ENCODE peak calls at places on chromosomes 13 and 19, in four cellular contexts. A, C, X and L are unnamed samples.

GRCh38 chr19:16544468-16545231 is 2.4 kb upstream of the CHERP start:
- DNase-seq in A (no peak), C (no peak), X (no peak), L (no peak)

GRCh38 chr19:54029930-54030490 is 33.7 kb downstream of the VSTM1 start:
- DNase-seq in A (peak; percentile 64), C (peak; percentile 70), X (peak; percentile 72), L (peak; percentile 86)

GRCh38 chr19:55042688-55043087 is 4.6 kb upstream of the GP6 start:
- DNase-seq in A (no peak), C (no peak), X (no peak), L (no peak)

GRCh38 chr13:111630411-111630810 is 310.0 kb downstream of the TEX29 start:
- DNase-seq in A (no peak), C (no peak), X (no peak), L (peak; percentile 52)

GRCh38 chr19:55437410-55437809 is 5.7 kb downstream of the SHISA7 start:
- DNase-seq in A (peak; percentile 78), C (peak; percentile 89), X (peak; percentile 46), L (peak; percentile 85)

GRCh38 chr19:40055832-40056504 is at the start of gene ZNF780B:
- DNase-seq in A (peak; percentile 72), C (peak; percentile 93), X (peak; percentile 68), L (peak; percentile 50)

GRCh38 chr13:113406321-113407102 is 42.6 kb upstream of the GRTP1 start:
- DNase-seq in A (no peak), C (no peak), X (no peak), L (no peak)

GRCh38 chr19:4597278-4597974 is 37.9 kb upstream of the SEMA6B start:
- DNase-seq in A (no peak), C (peak; percentile 64), X (no peak), L (peak; percentile 86)

GRCh38 chr13:36432106-36432544 is at the start of gene CCNA1:
- DNase-seq in A (peak; percentile 10), C (no peak), X (no peak), L (peak; percentile 89)

GRCh38 chr13:58302349-58302748 is 670.8 kb downstream of the PCDH17 start:
- DNase-seq in A (no peak), C (no peak), X (no peak), L (no peak)

GRCh38 chr13:33794576-33794975 is 23.4 kb upstream of the RFC3 start:
- DNase-seq in A (no peak), C (no peak), X (no peak), L (no peak)

GRCh38 chr13:78587395-78587794 is 16.0 kb downstream of the POU4F1 start:
- DNase-seq in A (no peak), C (no peak), X (no peak), L (no peak)

GRCh38 chr19:39341122-39341719 is 1.0 kb upstream of the SAMD4B start:
- DNase-seq in A (peak; percentile 34), C (no peak), X (no peak), L (peak; percentile 29)

GRCh38 chr19:18500820-18501219 is 21.1 kb downstream of the ELL start:
- DNase-seq in A (no peak), C (no peak), X (no peak), L (no peak)

GRCh38 chr13:81480634-81481033 is 1139.7 kb upstream of the SPRY2 start:
- DNase-seq in A (no peak), C (no peak), X (no peak), L (no peak)

GRCh38 chr13:40388617-40389016 is 277.8 kb downstream of the FOXO1 start:
- DNase-seq in A (no peak), C (no peak), X (no peak), L (no peak)

GRCh38 chr19:1846517-1847205 is 1.6 kb downstream of the REXO1 start:
- DNase-seq in A (no peak), C (no peak), X (no peak), L (no peak)

GRCh38 chr13:111022241-111022640 is 92.9 kb upstream of the ARHGEF7 start:
- DNase-seq in A (no peak), C (no peak), X (no peak), L (no peak)

GRCh38 chr13:113581871-113582270 is 2.7 kb upstream of the TFDP1 start:
- DNase-seq in A (no peak), C (no peak), X (no peak), L (no peak)

GRCh38 chr13:66071018-66071417 is 1159.1 kb downstream of the PCDH9 start:
- DNase-seq in A (no peak), C (no peak), X (no peak), L (no peak)

GRCh38 chr13:94595006-94595942 is 678 bp downstream of the TGDS start:
- DNase-seq in A (peak; percentile 30), C (peak; percentile 11), X (no peak), L (no peak)

GRCh38 chr13:40271931-40272775 is 394.3 kb downstream of the FOXO1 start:
- DNase-seq in A (no peak), C (no peak), X (no peak), L (no peak)

GRCh38 chr13:97448503-97449251 is 14.7 kb downstream of the RAP2A start:
- DNase-seq in A (no peak), C (no peak), X (no peak), L (peak; percentile 11)

GRCh38 chr13:100175803-100176182 is 86.9 kb downstream of the PCCA start:
- DNase-seq in A (no peak), C (no peak), X (no peak), L (no peak)

GRCh38 chr13:36801035-36801434 is 18.0 kb upstream of the RFXAP start:
- DNase-seq in A (no peak), C (no peak), X (no peak), L (no peak)

GRCh38 chr19:2252481-2253105 is 3.5 kb downstream of the AMH start:
- DNase-seq in A (no peak), C (no peak), X (no peak), L (peak; percentile 39)

GRCh38 chr19:56566904-56567273 is 379 bp upstream of the ZNF470 start:
- DNase-seq in A (no peak), C (peak; percentile 33), X (no peak), L (peak; percentile 44)

GRCh38 chr13:92463134-92463533 is 763.5 kb upstream of the GPC6 start:
- DNase-seq in A (no peak), C (no peak), X (no peak), L (no peak)

GRCh38 chr19:6071840-6072239 is 38.5 kb downstream of the RFX2 start:
- DNase-seq in A (no peak), C (no peak), X (no peak), L (no peak)

GRCh38 chr19:6068711-6069110 is 41.6 kb downstream of the RFX2 start:
- DNase-seq in A (peak; percentile 3), C (no peak), X (no peak), L (no peak)

GRCh38 chr19:6070179-6071102 is 39.9 kb downstream of the RFX2 start:
- DNase-seq in A (no peak), C (no peak), X (no peak), L (no peak)

GRCh38 chr19:6069268-6069771 is 41.0 kb downstream of the RFX2 start:
- DNase-seq in A (no peak), C (no peak), X (no peak), L (no peak)

DNA sequence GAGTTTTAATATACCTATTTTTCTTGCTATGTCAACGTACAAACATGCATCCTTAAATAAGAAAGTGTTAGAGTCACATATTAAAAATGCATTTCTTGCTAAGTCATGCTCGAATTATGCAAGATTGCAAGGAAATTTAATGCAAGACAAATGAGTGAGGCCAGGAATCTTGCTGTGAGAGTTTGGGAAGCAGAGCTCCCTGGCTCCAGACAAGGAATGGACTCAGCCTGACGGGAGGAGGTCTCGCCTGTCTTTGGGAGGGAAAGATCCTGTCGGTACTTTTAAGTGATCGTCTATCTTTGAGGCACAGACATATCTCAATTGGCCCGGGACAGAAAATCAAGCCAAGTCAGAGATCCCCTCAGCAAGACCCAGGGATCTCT is 39.2 kb downstream of the RFX2 start:
- DNase-seq in A (no peak), C (no peak), X (no peak), L (no peak)
- TF ChIP-seq NR3C1 in A (no peak), C (no peak), X (no peak), L (no peak)

GRCh38 chr19:29882719-29883105 is 59.3 kb upstream of the URI1 start:
- DNase-seq in A (no peak), C (no peak), X (no peak), L (peak; percentile 34)

GRCh38 chr19:29886535-29886934 is 55.5 kb upstream of the URI1 start:
- DNase-seq in A (no peak), C (no peak), X (no peak), L (no peak)

GRCh38 chr19:29881386-29881785 is 60.7 kb upstream of the URI1 start:
- DNase-seq in A (no peak), C (no peak), X (no peak), L (no peak)

GRCh38 chr19:29884466-29884865 is 57.6 kb upstream of the URI1 start:
- DNase-seq in A (no peak), C (no peak), X (no peak), L (no peak)

GRCh38 chr19:29884044-29884443 is 58.0 kb upstream of the URI1 start:
- DNase-seq in A (no peak), C (no peak), X (no peak), L (no peak)
- TF ChIP-seq NR3C1 in A (no peak), C (no peak), X (no peak), L (no peak)

GRCh38 chr19:9989504-9989903 is 20.8 kb downstream of the COL5A3 start:
- DNase-seq in A (no peak), C (no peak), X (no peak), L (no peak)

GRCh38 chr19:9981406-9982260 is 28.7 kb downstream of the COL5A3 start:
- DNase-seq in A (no peak), C (no peak), X (no peak), L (no peak)

GRCh38 chr19:9991425-9992191 is 18.7 kb downstream of the COL5A3 start:
- DNase-seq in A (no peak), C (no peak), X (no peak), L (no peak)

DNA sequence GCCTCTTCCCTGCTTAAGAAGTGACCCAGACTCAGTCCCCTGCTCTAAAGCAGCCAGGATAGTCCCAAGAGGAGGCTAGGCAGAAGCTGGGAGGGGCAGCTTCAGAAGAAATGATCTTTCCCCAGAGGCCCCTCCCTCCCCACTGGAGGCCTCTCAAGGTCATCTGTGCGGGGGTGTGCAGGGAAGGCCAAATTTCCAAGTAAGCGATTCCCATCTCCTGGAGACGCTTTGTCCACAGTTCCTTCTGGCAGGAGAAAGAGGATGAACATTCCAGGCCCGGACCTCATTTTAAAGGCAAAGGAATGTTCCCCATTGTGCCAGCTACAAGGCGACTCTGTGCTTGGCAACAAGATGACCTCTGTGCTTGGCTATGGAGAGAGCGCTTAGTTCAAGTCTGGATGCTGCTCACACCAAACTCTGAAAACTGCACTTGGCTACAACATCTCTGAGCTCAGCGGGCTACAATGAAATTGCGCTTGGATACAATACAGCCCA is 23.5 kb downstream of the COL5A3 start:
- DNase-seq in A (no peak), C (no peak), X (no peak), L (no peak)
- TF ChIP-seq NR3C1 in A (no peak), C (no peak), X (no peak), L (no peak)

GRCh38 chr13:23134542-23134941 is 46.2 kb upstream of the SGCG start:
- DNase-seq in A (no peak), C (no peak), X (no peak), L (no peak)

GRCh38 chr13:23141964-23142363 is 38.8 kb upstream of the SGCG start:
- DNase-seq in A (no peak), C (no peak), X (no peak), L (no peak)

DNA sequence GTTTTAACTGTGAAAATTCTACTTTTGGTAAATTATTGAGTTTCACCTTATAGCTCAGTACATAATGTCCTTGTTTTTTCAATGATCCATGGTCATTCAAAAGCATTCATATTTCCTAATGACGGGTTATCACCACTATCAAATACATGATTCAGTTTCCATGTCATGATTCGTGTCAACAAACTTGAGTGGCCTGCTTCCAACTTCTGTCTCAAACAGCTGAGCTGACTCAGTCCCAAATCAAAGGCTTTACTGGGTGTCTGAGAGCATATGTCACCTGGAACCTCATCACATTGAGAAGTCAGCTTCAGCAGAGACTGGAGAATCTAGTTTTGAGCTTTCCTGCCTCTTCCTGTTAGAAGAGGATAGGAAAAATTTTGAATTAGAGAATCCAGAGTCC is 40.3 kb upstream of the SGCG start:
- DNase-seq in A (no peak), C (no peak), X (no peak), L (no peak)
- TF ChIP-seq NR3C1 in A (no peak), C (no peak), X (no peak), L (no peak)